ENCODE peak calls at places on chromosome 12, in four cellular contexts. Z is AML-193, M is GM19239, Q is GM12864. A is an unnamed sample.

GRCh38 chr12:7207866-7208612 is 18.6 kb downstream of the PEX5 start:
- DNase-seq in Z (no peak), M (no peak), Q (no peak), A (no peak)

GRCh38 chr12:112965643-112966042 is 12.7 kb upstream of the OAS2 start:
- DNase-seq in Z (no peak), M (no peak), Q (no peak), A (no peak)

GRCh38 chr12:24977711-24978110 is 28.8 kb upstream of the BCAT1 start:
- DNase-seq in Z (no peak), M (no peak), Q (no peak), A (no peak)

GRCh38 chr12:666766-667308 is 3.6 kb upstream of the NINJ2 start:
- DNase-seq in Z (no peak), M (no peak), Q (no peak), A (no peak)

GRCh38 chr12:30188602-30189326 is 405.0 kb upstream of the TMTC1 start:
- DNase-seq in Z (no peak), M (no peak), Q (no peak), A (no peak)

GRCh38 chr12:4881665-4882064 is 28.0 kb upstream of the KCNA1 start:
- DNase-seq in Z (no peak), M (no peak), Q (no peak), A (no peak)

GRCh38 chr12:7128681-7129593 is at the start of gene RBP5:
- DNase-seq in Z (no peak), M (no peak), Q (no peak), A (no peak)

GRCh38 chr12:10362828-10363664 is 26.8 kb downstream of the KLRK1 start:
- DNase-seq in Z (no peak), M (no peak), Q (no peak), A (no peak)

GRCh38 chr12:114674201-114675047 is 9.6 kb downstream of the TBX3 start:
- DNase-seq in Z (no peak), M (no peak), Q (no peak), A (no peak)

A was measured in anterior cingulate cortex.